ENCODE peak calls at places on chromosomes 4 and X, in nine cellular contexts. S, R, Q, Z, X, W, H, K and M are unnamed samples.

GRCh38 chrX:20477836-20478532 is 211.3 kb upstream of the RPS6KA3 start:
- DNase-seq in S (no peak), R (no peak), Q (no peak), Z (no peak), X (no peak), W (no peak), H (no peak), K (no peak), M (no peak)

GRCh38 chr4:88526221-88526815 is 2.7 kb upstream of the PYURF start:
- DNase-seq in S (peak), R (no peak), Q (no peak), Z (no peak), X (peak), W (no peak), H (no peak), K (no peak), M (no peak)

GRCh38 chr4:22324422-22324821 is 191.4 kb downstream of the ADGRA3 start:
- DNase-seq in S (peak), R (no peak), Q (no peak), Z (no peak), X (no peak), W (no peak), H (no peak), K (no peak), M (no peak)

GRCh38 chrX:28668957-28669356 is 81.7 kb downstream of the IL1RAPL1 start:
- DNase-seq in S (no peak), R (no peak), Q (no peak), Z (no peak), X (no peak), W (no peak), H (no peak), K (no peak), M (no peak)

GRCh38 chr4:77600521-77601451 is 4.8 kb upstream of the CXCL13 start:
- DNase-seq in S (peak), R (peak), Q (no peak), Z (peak), X (peak), W (no peak), H (no peak), K (no peak), M (peak)

GRCh38 chrX:100662791-100663190 is 18.8 kb downstream of the SRPX2 start:
- DNase-seq in S (peak), R (no peak), Q (no peak), Z (peak), X (no peak), W (no peak), H (no peak), K (no peak), M (no peak)

GRCh38 chr4:3784469-3785291 is 18.5 kb downstream of the ADRA2C start:
- DNase-seq in S (no peak), R (no peak), Q (no peak), Z (no peak), X (no peak), W (no peak), H (no peak), K (no peak), M (no peak)

GRCh38 chr4:105569014-105569850 is 16.8 kb downstream of the ARHGEF38 start:
- DNase-seq in S (no peak), R (no peak), Q (no peak), Z (no peak), X (no peak), W (no peak), H (no peak), K (no peak), M (no peak)

GRCh38 chrX:24285082-24285481 is 28.8 kb downstream of the SUPT20HL2 start:
- DNase-seq in S (peak), R (peak), Q (no peak), Z (peak), X (no peak), W (no peak), H (no peak), K (no peak), M (no peak)

GRCh38 chrX:136906921-136907510 is 26.5 kb upstream of the RBMX start:
- DNase-seq in S (no peak), R (no peak), Q (no peak), Z (no peak), X (no peak), W (no peak), H (no peak), K (no peak), M (no peak)

GRCh38 chr4:111433436-111433835 is 711.8 kb upstream of the FAM241A start:
- DNase-seq in S (no peak), R (no peak), Q (no peak), Z (no peak), X (no peak), W (no peak), H (no peak), K (no peak), M (no peak)

GRCh38 chr4:112978691-112979472 is 70.6 kb upstream of the ANK2 start:
- DNase-seq in S (peak), R (no peak), Q (no peak), Z (no peak), X (no peak), W (no peak), H (no peak), K (no peak), M (no peak)

GRCh38 chr4:168796362-168797106 is 213.5 kb downstream of the CBR4 start:
- DNase-seq in S (peak), R (peak), Q (no peak), Z (peak), X (no peak), W (no peak), H (no peak), K (no peak), M (no peak)

GRCh38 chr4:155339588-155339987 is 37.2 kb downstream of the MAP9 start:
- DNase-seq in S (no peak), R (peak), Q (no peak), Z (no peak), X (no peak), W (no peak), H (no peak), K (no peak), M (no peak)

GRCh38 chrX:74784629-74785028 is 140.6 kb downstream of the NEXMIF start:
- DNase-seq in S (no peak), R (no peak), Q (no peak), Z (no peak), X (no peak), W (no peak), H (no peak), K (no peak), M (no peak)

GRCh38 chr4:139892973-139893736 is 227.5 kb downstream of the MGST2 start:
- DNase-seq in S (no peak), R (no peak), Q (no peak), Z (no peak), X (no peak), W (no peak), H (no peak), K (no peak), M (no peak)

GRCh38 chrX:51802917-51803688 is 59.9 kb downstream of the GSPT2 start:
- DNase-seq in S (peak), R (peak), Q (no peak), Z (peak), X (peak), W (peak), H (peak), K (peak), M (peak)
- TF ChIP-seq CTCF in S (peak), R (peak), Q (peak), Z (no peak), X (peak), W (peak), H (no peak), K (no peak), M (no peak)

DNA sequence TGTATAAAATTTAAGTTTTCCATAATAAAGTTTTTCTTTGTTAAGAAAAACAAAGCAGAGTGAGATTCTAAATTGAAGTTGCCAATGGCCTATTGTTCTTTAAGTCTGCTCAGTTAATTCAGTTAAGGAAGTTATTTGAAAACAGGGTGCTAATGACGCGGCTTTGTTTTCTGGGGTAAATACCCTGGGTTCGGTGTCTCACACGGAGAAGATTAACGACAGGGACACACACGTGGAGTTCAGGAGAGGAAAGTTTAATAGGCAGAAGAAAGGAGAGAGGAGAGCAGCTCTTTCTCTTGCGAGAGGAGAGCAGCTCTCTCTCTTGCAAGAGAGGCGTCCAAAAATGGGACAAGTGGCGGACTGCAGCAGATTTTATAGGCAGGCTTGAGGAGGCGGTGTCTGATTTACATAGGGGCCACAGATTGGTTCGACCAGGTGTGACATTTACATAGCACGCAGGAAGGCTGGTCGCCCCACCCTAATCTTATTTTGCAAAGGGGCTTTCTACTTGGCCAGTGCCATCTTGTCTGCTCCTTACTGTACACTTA is 9.6 kb downstream of the CA5B start:
- DNase-seq in S (no peak), R (no peak), Q (no peak), Z (no peak), X (no peak), W (no peak), H (no peak), K (no peak), M (no peak)
- TF ChIP-seq CTCF in S (no peak), R (no peak), Q (no peak), Z (no peak), X (no peak), W (no peak), H (no peak), K (no peak), M (no peak)

GRCh38 chrX:79268788-79269187 is 98.3 kb downstream of the ITM2A start:
- DNase-seq in S (peak), R (no peak), Q (no peak), Z (peak), X (no peak), W (no peak), H (no peak), K (no peak), M (no peak)

GRCh38 chrX:79266702-79267101 is 100.4 kb downstream of the ITM2A start:
- DNase-seq in S (no peak), R (no peak), Q (no peak), Z (no peak), X (no peak), W (no peak), H (no peak), K (no peak), M (no peak)

DNA sequence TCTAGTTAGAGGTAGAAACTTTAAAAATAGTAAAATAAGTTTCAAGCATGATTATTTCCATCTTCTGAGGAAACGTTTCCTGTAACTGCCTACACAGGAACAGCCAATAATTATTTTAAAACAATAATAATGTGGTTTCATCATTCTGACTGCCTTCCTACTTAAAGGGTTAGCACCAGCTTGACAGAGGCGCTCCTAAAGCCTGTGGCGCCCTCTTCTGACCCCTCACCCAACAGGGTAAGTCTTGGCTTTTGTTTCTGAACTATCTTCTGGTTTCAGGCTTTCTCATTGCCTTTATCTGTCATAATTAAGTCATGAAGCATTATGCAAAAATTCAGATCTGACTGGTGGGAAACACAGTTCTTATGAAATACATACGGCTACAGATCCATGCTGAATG is 96.7 kb downstream of the ITM2A start:
- DNase-seq in S (peak), R (peak), Q (no peak), Z (peak), X (no peak), W (peak), H (peak), K (peak), M (peak)
- TF ChIP-seq CTCF in S (peak), R (no peak), Q (no peak), Z (peak), X (no peak), W (peak), H (peak), K (peak), M (no peak)

GRCh38 chr4:107736924-107737448 is 17.0 kb upstream of the PAPSS1 start:
- DNase-seq in S (peak), R (peak), Q (no peak), Z (peak), X (peak), W (no peak), H (no peak), K (peak), M (peak)

GRCh38 chr4:107737470-107737869 is 17.4 kb upstream of the PAPSS1 start:
- DNase-seq in S (no peak), R (no peak), Q (no peak), Z (peak), X (no peak), W (no peak), H (no peak), K (no peak), M (no peak)

GRCh38 chr4:107736037-107736436 is 16.0 kb upstream of the PAPSS1 start:
- DNase-seq in S (no peak), R (no peak), Q (no peak), Z (no peak), X (no peak), W (no peak), H (no peak), K (no peak), M (no peak)

GRCh38 chr4:107733431-107733925 is 13.4 kb upstream of the PAPSS1 start:
- DNase-seq in S (no peak), R (no peak), Q (no peak), Z (no peak), X (peak), W (no peak), H (no peak), K (no peak), M (no peak)

DNA sequence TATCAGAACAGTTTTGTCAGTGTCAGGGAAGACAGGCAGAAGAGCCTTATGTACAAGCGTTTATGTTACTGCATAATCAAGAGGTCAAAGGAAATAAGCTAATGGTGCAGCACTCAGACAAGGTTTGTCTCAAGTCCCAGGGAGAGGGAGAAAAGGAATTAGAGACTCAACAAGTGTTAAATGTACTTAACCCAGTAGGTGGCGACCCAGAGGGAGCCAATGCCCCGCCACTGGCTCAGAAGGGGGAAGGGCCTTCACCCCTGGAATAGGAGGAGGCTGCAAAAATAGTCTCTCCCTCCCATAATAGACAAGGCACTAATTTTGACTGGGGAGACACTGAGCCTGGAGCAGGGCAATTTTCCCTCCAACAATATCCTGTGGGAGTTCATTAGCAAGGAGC is 14.1 kb upstream of the PAPSS1 start:
- DNase-seq in S (peak), R (peak), Q (no peak), Z (peak), X (peak), W (no peak), H (no peak), K (no peak), M (peak)
- TF ChIP-seq CTCF in S (peak), R (no peak), Q (peak), Z (peak), X (peak), W (peak), H (no peak), K (no peak), M (no peak)

GRCh38 chrX:1591102-1591862 is at the start of gene AKAP17A:
- DNase-seq in S (peak), R (peak), Q (peak), Z (peak), X (peak), W (peak), H (peak), K (peak), M (peak)
- TF ChIP-seq CTCF in S (no peak), R (no peak), Q (no peak), Z (no peak), X (no peak), W (no peak), H (no peak), K (no peak), M (no peak)

DNA sequence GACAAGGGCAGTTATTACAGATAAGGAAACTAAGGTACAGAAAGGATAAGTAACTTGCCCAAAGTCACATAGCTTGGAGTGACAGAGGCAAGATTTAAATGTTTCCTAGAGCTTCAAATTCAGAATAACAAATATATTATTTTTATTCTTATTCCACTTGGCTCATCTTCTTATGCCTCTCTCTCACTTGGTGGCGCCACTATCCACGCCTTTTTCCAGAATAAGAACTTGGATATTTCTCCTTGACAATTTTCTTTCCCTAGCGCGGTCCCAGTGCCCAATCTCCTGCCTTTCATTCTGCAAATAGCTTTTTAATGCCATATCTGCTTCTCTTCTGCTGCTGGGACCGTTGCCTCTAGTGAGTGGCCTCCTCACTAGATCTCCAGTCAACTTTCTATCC is 78.5 kb downstream of the MSN start:
- DNase-seq in S (no peak), R (peak), Q (no peak), Z (peak), X (no peak), W (no peak), H (no peak), K (no peak), M (no peak)
- TF ChIP-seq CTCF in S (no peak), R (peak), Q (no peak), Z (peak), X (peak), W (no peak), H (no peak), K (no peak), M (no peak)